ENCODE peak calls at places on chromosomes 11 and 22, in four cellular contexts. X, Q, A and Z are unnamed samples.

GRCh38 chr11:73271936-73272679 is at the start of gene P2RY6:
- DNase-seq in A (no peak), Q (peak), X (no peak), Z (peak)

GRCh38 chr11:61736310-61736709 is 16.1 kb upstream of the MYRF start:
- DNase-seq in Q (no peak), A (no peak), X (no peak), Z (peak)

GRCh38 chr11:105466582-105467228 is 143.2 kb upstream of the GRIA4 start:
- DNase-seq in A (peak), Q (peak), X (no peak), Z (peak)

GRCh38 chr11:43574949-43575915 is 105.3 kb upstream of the HSD17B12 start:
- DNase-seq in X (no peak), A (peak), Q (peak), Z (no peak)

GRCh38 chr22:36982136-36982535 is 37.1 kb downstream of the TST start:
- DNase-seq in X (no peak), Q (peak), A (no peak), Z (no peak)

GRCh38 chr11:127470485-127470884 is 469.9 kb upstream of the KIRREL3 start:
- DNase-seq in X (no peak), Q (no peak), A (peak), Z (peak)

GRCh38 chr11:96169250-96169649 is 173.7 kb downstream of the MAML2 start:
- DNase-seq in A (no peak), Q (no peak), X (no peak), Z (peak)

GRCh38 chr22:37768273-37768672 is 39.5 kb upstream of the GCAT start:
- DNase-seq in A (no peak), X (peak), Q (no peak), Z (no peak)

GRCh38 chr11:110323786-110324185 is 27.4 kb upstream of the RDX start:
- DNase-seq in X (no peak), Q (no peak), A (no peak), Z (no peak)

GRCh38 chr11:67382481-67383136 is 9.2 kb upstream of the RAD9A start:
- DNase-seq in A (peak), Q (peak), X (peak), Z (peak)

GRCh38 chr11:114353448-114353847 is 46.9 kb downstream of the C11orf71 start:
- DNase-seq in X (no peak), Q (no peak), A (peak), Z (no peak)

GRCh38 chr11:128326791-128327190 is 260.6 kb downstream of the ETS1 start:
- DNase-seq in A (no peak), Q (no peak), X (no peak), Z (no peak)

GRCh38 chr22:39518996-39519680 is 1.2 kb upstream of the ATF4 start:
- DNase-seq in A (no peak), X (peak), Q (no peak), Z (no peak)

GRCh38 chr22:26462971-26463661 is 20.5 kb downstream of the HPS4 start:
- DNase-seq in Q (no peak), A (peak), X (no peak), Z (peak)

GRCh38 chr22:23305922-23306374 is 125.6 kb downstream of the BCR start:
- DNase-seq in X (no peak), A (no peak), Q (peak), Z (peak)

GRCh38 chr11:104198576-104198975 is 34.6 kb upstream of the PDGFD start:
- DNase-seq in Q (no peak), A (no peak), X (no peak), Z (no peak)

GRCh38 chr11:110518809-110519514 is 89.2 kb downstream of the FDX1 start:
- DNase-seq in A (no peak), X (no peak), Q (no peak), Z (no peak)

GRCh38 chr22:19801340-19802000 is 40.9 kb downstream of the TBX1 start:
- DNase-seq in Q (no peak), A (no peak), X (no peak), Z (no peak)